ENCODE peak calls at places on chromosomes 2 and 18, in eight cellular contexts. One of them, this sample, is unnamed.

GRCh38 chr2:62654423-62654791 is 51.1 kb upstream of the EHBP1 start:
- DNase-seq in cardiac fibroblast: no peak
- DNase-seq in B cell: no peak
- DNase-seq in WTC11: no peak
- DNase-seq in lung: no peak
- DNase-seq in OCI-LY7: no peak
- DNase-seq in lower lobe of right lung: no peak
- DNase-seq in tibial artery: no peak
- DNase-seq in this sample: peak; percentile 44

GRCh38 chr2:239311132-239312040 is 89.4 kb downstream of the HDAC4 start:
- DNase-seq in cardiac fibroblast: no peak
- DNase-seq in B cell: no peak
- DNase-seq in WTC11: no peak
- DNase-seq in lung: peak; percentile 75
- DNase-seq in OCI-LY7: no peak
- DNase-seq in lower lobe of right lung: peak; percentile 80
- DNase-seq in tibial artery: peak; percentile 61
- DNase-seq in this sample: no peak

GRCh38 chr2:46482490-46482889 is 3.1 kb downstream of the TMEM247 start:
- DNase-seq in cardiac fibroblast: no peak
- DNase-seq in B cell: no peak
- DNase-seq in WTC11: no peak
- DNase-seq in lung: no peak
- DNase-seq in OCI-LY7: no peak
- DNase-seq in lower lobe of right lung: no peak
- DNase-seq in tibial artery: no peak
- DNase-seq in this sample: no peak

GRCh38 chr2:136057802-136058140 is 60.2 kb downstream of the CXCR4 start:
- DNase-seq in cardiac fibroblast: no peak
- DNase-seq in B cell: no peak
- DNase-seq in WTC11: no peak
- DNase-seq in lung: no peak
- DNase-seq in OCI-LY7: peak; percentile 23
- DNase-seq in lower lobe of right lung: no peak
- DNase-seq in tibial artery: no peak
- DNase-seq in this sample: no peak

GRCh38 chr2:240591784-240592183 is 5.2 kb downstream of the CAPN10 start:
- DNase-seq in cardiac fibroblast: no peak
- DNase-seq in B cell: no peak
- DNase-seq in WTC11: no peak
- DNase-seq in lung: no peak
- DNase-seq in OCI-LY7: no peak
- DNase-seq in lower lobe of right lung: peak; percentile 39
- DNase-seq in tibial artery: peak; percentile 53
- DNase-seq in this sample: no peak

GRCh38 chr18:75474332-75474731 is 46.8 kb upstream of the SMIM21 start:
- DNase-seq in cardiac fibroblast: no peak
- DNase-seq in B cell: no peak
- DNase-seq in WTC11: no peak
- DNase-seq in lung: no peak
- DNase-seq in OCI-LY7: no peak
- DNase-seq in lower lobe of right lung: no peak
- DNase-seq in tibial artery: no peak
- DNase-seq in this sample: no peak

GRCh38 chr2:133841905-133842304 is 273.6 kb upstream of the NCKAP5 start:
- DNase-seq in cardiac fibroblast: peak; percentile 99
- DNase-seq in B cell: no peak
- DNase-seq in WTC11: no peak
- DNase-seq in lung: no peak
- DNase-seq in OCI-LY7: no peak
- DNase-seq in lower lobe of right lung: no peak
- DNase-seq in tibial artery: no peak
- DNase-seq in this sample: no peak

GRCh38 chr2:88596141-88596830 is 31.0 kb downstream of the EIF2AK3 start:
- DNase-seq in cardiac fibroblast: no peak
- DNase-seq in B cell: no peak
- DNase-seq in WTC11: no peak
- DNase-seq in lung: no peak
- DNase-seq in OCI-LY7: no peak
- DNase-seq in lower lobe of right lung: no peak
- DNase-seq in tibial artery: no peak
- DNase-seq in this sample: no peak

DNA sequence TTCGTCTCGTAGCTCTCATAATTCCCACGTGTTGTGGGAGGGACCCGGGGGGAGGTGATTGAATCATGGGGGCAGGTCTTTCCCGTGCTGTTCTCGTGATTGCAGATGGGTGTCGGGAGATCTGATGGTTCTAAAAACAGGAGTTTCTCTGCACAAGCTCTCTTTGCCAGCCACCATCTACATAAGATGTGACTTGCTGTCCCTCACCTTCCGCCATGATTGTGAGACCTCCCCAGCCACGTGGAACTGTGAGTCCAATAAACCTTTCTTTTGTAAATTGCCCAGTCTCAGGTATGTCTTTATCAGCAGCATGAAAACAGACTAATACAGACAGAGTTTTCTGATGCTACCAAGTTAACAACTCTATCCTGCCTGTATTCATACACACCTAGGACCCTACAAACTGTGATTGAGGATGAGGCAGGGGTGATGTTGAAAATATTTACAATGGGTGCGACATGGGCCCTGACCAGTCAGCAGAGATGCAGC is 3.9 kb downstream of the APOB start:
- DNase-seq in cardiac fibroblast: no peak
- DNase-seq in B cell: no peak
- DNase-seq in WTC11: no peak
- DNase-seq in lung: no peak
- DNase-seq in OCI-LY7: no peak
- DNase-seq in lower lobe of right lung: no peak
- DNase-seq in tibial artery: peak; percentile 70
- DNase-seq in this sample: no peak
- TF ChIP-seq CTCF in cardiac fibroblast: no peak
- TF ChIP-seq CTCF in B cell: no peak
- TF ChIP-seq CTCF in WTC11: no peak
- TF ChIP-seq CTCF in lung: no peak
- TF ChIP-seq CTCF in OCI-LY7: no peak
- TF ChIP-seq CTCF in lower lobe of right lung: no peak
- TF ChIP-seq CTCF in tibial artery: no peak
- TF ChIP-seq CTCF in this sample: no peak

GRCh38 chr18:8882632-8883408 is 177.5 kb downstream of the MTCL1 start:
- DNase-seq in cardiac fibroblast: no peak
- DNase-seq in B cell: no peak
- DNase-seq in WTC11: peak; percentile 62
- DNase-seq in lung: no peak
- DNase-seq in OCI-LY7: peak; percentile 80
- DNase-seq in lower lobe of right lung: no peak
- DNase-seq in tibial artery: no peak
- DNase-seq in this sample: peak; percentile 47
- TF ChIP-seq CTCF in cardiac fibroblast: peak; percentile 6
- TF ChIP-seq CTCF in B cell: no peak
- TF ChIP-seq CTCF in WTC11: peak; percentile 21
- TF ChIP-seq CTCF in lung: no peak
- TF ChIP-seq CTCF in OCI-LY7: peak; percentile 74
- TF ChIP-seq CTCF in lower lobe of right lung: no peak
- TF ChIP-seq CTCF in tibial artery: no peak
- TF ChIP-seq CTCF in this sample: no peak

GRCh38 chr2:224359569-224359968 is 42.3 kb downstream of the FAM124B start:
- DNase-seq in cardiac fibroblast: peak; percentile 9
- DNase-seq in B cell: no peak
- DNase-seq in WTC11: peak; percentile 58
- DNase-seq in lung: no peak
- DNase-seq in OCI-LY7: peak; percentile 33
- DNase-seq in lower lobe of right lung: no peak
- DNase-seq in tibial artery: no peak
- DNase-seq in this sample: peak; percentile 16
- TF ChIP-seq CTCF in cardiac fibroblast: peak; percentile 44
- TF ChIP-seq CTCF in B cell: peak; percentile 6
- TF ChIP-seq CTCF in WTC11: no peak
- TF ChIP-seq CTCF in lung: no peak
- TF ChIP-seq CTCF in OCI-LY7: peak; percentile 66
- TF ChIP-seq CTCF in lower lobe of right lung: peak; percentile 7
- TF ChIP-seq CTCF in tibial artery: no peak
- TF ChIP-seq CTCF in this sample: no peak

GRCh38 chr18:41456791-41457190 is 498.2 kb upstream of the PIK3C3 start:
- DNase-seq in cardiac fibroblast: no peak
- DNase-seq in B cell: no peak
- DNase-seq in WTC11: no peak
- DNase-seq in lung: no peak
- DNase-seq in OCI-LY7: no peak
- DNase-seq in lower lobe of right lung: no peak
- DNase-seq in tibial artery: no peak
- DNase-seq in this sample: no peak
- TF ChIP-seq CTCF in cardiac fibroblast: no peak
- TF ChIP-seq CTCF in B cell: no peak
- TF ChIP-seq CTCF in WTC11: no peak
- TF ChIP-seq CTCF in lung: no peak
- TF ChIP-seq CTCF in OCI-LY7: no peak
- TF ChIP-seq CTCF in lower lobe of right lung: no peak
- TF ChIP-seq CTCF in tibial artery: no peak
- TF ChIP-seq CTCF in this sample: no peak

DNA sequence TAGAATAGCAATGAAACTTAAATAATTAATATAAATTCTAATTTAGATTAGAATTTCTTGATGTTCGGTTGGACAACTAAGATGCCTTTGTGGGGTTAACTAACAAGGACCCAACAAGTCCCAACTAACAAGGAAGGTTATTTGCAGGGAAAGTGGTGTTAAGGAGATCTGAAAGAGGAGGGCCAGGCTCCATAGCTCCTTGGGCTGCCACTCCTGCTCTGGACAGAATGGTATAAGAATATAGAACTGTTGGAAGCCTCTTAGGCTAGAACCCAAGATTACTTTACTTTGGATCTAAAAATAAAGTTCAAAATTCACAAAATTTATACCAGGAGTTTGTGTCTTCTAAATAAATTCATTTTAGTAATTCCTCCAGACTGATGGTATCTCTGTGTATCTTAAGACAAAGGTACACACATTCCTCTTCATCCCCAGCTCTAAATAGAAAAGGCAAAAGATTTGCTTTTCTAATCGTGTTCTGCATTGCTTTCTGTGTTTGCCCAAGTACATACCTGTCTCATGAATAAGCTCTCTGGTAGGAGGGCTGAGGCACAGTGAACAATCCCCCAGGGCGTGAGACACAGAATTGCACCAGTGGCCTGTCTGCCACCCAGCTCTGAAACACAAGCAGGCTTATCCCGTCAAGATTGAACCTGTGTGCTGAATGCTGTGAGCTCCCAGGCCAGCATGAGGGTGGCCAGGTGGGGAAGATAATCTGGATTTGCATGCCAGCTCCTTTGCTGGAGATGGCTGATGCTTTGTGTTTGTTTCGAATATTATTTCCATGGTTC is 176.0 kb downstream of the ACKR3 start:
- DNase-seq in cardiac fibroblast: peak; percentile 79
- DNase-seq in B cell: no peak
- DNase-seq in WTC11: no peak
- DNase-seq in lung: no peak
- DNase-seq in OCI-LY7: no peak
- DNase-seq in lower lobe of right lung: no peak
- DNase-seq in tibial artery: peak; percentile 83
- DNase-seq in this sample: peak; percentile 77
- TF ChIP-seq CTCF in cardiac fibroblast: no peak
- TF ChIP-seq CTCF in B cell: no peak
- TF ChIP-seq CTCF in WTC11: no peak
- TF ChIP-seq CTCF in lung: no peak
- TF ChIP-seq CTCF in OCI-LY7: no peak
- TF ChIP-seq CTCF in lower lobe of right lung: no peak
- TF ChIP-seq CTCF in tibial artery: peak; percentile 13
- TF ChIP-seq CTCF in this sample: no peak

DNA sequence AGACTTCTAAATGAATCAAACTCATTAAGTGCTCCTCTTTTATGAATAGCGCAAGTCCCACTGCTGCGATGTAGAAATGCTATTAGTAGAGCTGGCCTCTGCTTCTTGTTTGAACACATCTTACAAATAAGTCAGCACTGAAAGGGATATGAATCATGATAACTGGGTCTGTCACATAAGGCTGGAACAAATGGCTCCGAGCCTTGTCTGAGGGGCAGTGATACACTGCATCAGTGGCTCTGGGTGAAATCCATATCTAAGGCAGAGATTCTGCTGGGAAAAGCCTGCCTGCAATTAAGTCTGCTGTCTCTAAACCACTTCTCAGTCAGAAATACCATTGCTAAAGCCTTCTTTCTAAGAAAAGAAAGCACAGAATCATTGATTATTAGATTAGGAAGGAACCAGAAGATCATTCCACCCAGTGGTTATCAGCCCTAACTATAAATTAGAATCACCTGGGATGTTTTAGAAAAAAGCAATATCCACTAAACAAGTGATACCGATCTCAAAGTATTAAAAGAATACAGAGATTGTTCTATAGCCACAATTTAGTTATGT is 75.2 kb downstream of the SLC5A7 start:
- DNase-seq in cardiac fibroblast: no peak
- DNase-seq in B cell: no peak
- DNase-seq in WTC11: no peak
- DNase-seq in lung: no peak
- DNase-seq in OCI-LY7: no peak
- DNase-seq in lower lobe of right lung: no peak
- DNase-seq in tibial artery: no peak
- DNase-seq in this sample: no peak
- TF ChIP-seq CTCF in cardiac fibroblast: no peak
- TF ChIP-seq CTCF in B cell: no peak
- TF ChIP-seq CTCF in WTC11: no peak
- TF ChIP-seq CTCF in lung: no peak
- TF ChIP-seq CTCF in OCI-LY7: no peak
- TF ChIP-seq CTCF in lower lobe of right lung: no peak
- TF ChIP-seq CTCF in tibial artery: no peak
- TF ChIP-seq CTCF in this sample: no peak

DNA sequence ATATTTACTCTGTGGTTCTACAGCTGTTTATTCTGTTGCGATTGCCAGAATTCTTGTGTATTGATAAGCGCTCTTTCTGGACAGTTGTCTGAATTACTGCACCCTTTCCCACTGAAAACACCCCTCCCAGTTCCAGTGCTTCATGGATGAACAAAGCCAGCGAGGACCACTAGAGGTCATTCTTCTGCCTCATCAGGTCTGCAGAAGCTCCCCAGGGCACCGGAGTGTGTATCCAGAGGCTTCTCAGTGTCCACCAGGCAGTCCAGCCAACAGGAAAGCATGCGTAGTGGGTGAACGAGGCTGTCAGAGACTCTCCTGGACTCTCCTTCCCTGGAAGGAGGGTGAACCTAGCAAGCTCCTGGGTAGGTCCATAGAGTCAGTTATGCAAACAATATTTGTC is 40.6 kb upstream of the INHBB start:
- DNase-seq in cardiac fibroblast: peak; percentile 27
- DNase-seq in B cell: no peak
- DNase-seq in WTC11: no peak
- DNase-seq in lung: no peak
- DNase-seq in OCI-LY7: no peak
- DNase-seq in lower lobe of right lung: no peak
- DNase-seq in tibial artery: no peak
- DNase-seq in this sample: no peak
- TF ChIP-seq CTCF in cardiac fibroblast: peak; percentile 33
- TF ChIP-seq CTCF in B cell: no peak
- TF ChIP-seq CTCF in WTC11: no peak
- TF ChIP-seq CTCF in lung: no peak
- TF ChIP-seq CTCF in OCI-LY7: peak; percentile 50
- TF ChIP-seq CTCF in lower lobe of right lung: peak; percentile 23
- TF ChIP-seq CTCF in tibial artery: no peak
- TF ChIP-seq CTCF in this sample: no peak

DNA sequence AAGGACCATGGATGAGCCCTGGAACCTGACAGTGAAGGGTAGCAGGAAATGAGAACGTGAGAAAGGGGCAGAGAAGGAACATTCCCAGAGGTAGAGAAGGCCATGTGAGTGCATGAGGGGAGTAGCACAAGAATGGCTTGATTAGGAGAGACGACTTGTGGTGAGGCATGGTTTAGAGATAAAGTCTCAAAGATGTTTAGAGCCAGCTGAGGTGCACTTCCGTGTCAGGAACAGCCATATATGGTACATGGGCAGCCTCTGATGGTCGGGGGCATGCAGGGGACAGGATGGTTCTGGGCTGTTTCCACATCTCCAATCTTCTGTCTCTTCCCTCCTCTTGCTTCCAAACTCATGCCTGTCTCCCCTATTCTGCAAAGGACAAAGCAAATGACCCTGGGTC is 28.8 kb upstream of the EFEMP1 start:
- DNase-seq in cardiac fibroblast: no peak
- DNase-seq in B cell: no peak
- DNase-seq in WTC11: no peak
- DNase-seq in lung: no peak
- DNase-seq in OCI-LY7: peak; percentile 3
- DNase-seq in lower lobe of right lung: no peak
- DNase-seq in tibial artery: no peak
- DNase-seq in this sample: no peak
- TF ChIP-seq CTCF in cardiac fibroblast: no peak
- TF ChIP-seq CTCF in B cell: no peak
- TF ChIP-seq CTCF in WTC11: no peak
- TF ChIP-seq CTCF in lung: no peak
- TF ChIP-seq CTCF in OCI-LY7: no peak
- TF ChIP-seq CTCF in lower lobe of right lung: no peak
- TF ChIP-seq CTCF in tibial artery: no peak
- TF ChIP-seq CTCF in this sample: no peak